ENCODE peak calls at places on chromosomes 5 and 9, in ten cellular contexts. N is SJCRH30, J is AG08395, X is NCI-H1417, O is PC-3, M is fibroblast of the aortic adventitia, B is fibroblast of gingiva, A is ELR, E is smooth muscle cell of the brain vasculature, Y is mucosa of gallbladder. F is an unnamed sample.
A peak's percentile ranks its signal among the peaks of the same experiment; 100 is the strongest.

GRCh38 chr5:130514984-130515690 is 610.9 kb downstream of the CHSY3 start:
- DNase-seq in E (no peak), X (no peak), A (peak; percentile 89), M (peak; percentile 52), N (peak; percentile 63), B (peak; percentile 64), J (peak; percentile 13), Y (no peak), O (peak; percentile 95), F (no peak)

GRCh38 chr9:111298831-111299603 is 31.0 kb downstream of the OR2K2 start:
- DNase-seq in J (peak; percentile 60), M (peak; percentile 91), O (peak; percentile 73), N (peak; percentile 83), B (peak; percentile 92), X (peak; percentile 39), Y (peak; percentile 26), E (peak; percentile 79), A (peak; percentile 79), F (peak; percentile 63)

GRCh38 chr9:33166263-33167083 is 663 bp downstream of the B4GALT1 start:
- DNase-seq in B (peak; percentile 42), O (no peak), E (no peak), X (no peak), Y (peak; percentile 43), N (peak; percentile 53), M (no peak), J (no peak), A (peak; percentile 47), F (peak; percentile 61)

GRCh38 chr9:125243792-125244260 is 2.7 kb upstream of the HSPA5 start:
- DNase-seq in M (no peak), Y (no peak), B (no peak), N (no peak), E (no peak), A (no peak), O (no peak), X (no peak), J (no peak), F (no peak)

GRCh38 chr9:33202552-33203300 is 35.6 kb upstream of the B4GALT1 start:
- DNase-seq in E (peak; percentile 39), Y (peak; percentile 67), B (peak; percentile 82), O (no peak), J (peak; percentile 58), X (no peak), A (peak; percentile 25), M (peak; percentile 83), N (peak; percentile 38), F (peak; percentile 61)

GRCh38 chr9:16532681-16533450 is 337.6 kb downstream of the BNC2 start:
- DNase-seq in A (peak; percentile 88), O (peak; percentile 73), X (no peak), M (peak; percentile 80), B (peak; percentile 51), J (peak; percentile 37), E (no peak), Y (no peak), N (no peak), F (no peak)

GRCh38 chr5:66442951-66443445 is 153.2 kb upstream of the MAST4 start:
- DNase-seq in O (no peak), B (no peak), J (no peak), E (no peak), M (peak; percentile 99), Y (peak; percentile 51), N (no peak), A (no peak), X (no peak), F (no peak)

GRCh38 chr9:124098141-124098905 is 86.8 kb downstream of the LHX2 start:
- DNase-seq in J (no peak), Y (no peak), A (no peak), N (peak; percentile 67), O (peak; percentile 22), X (no peak), M (no peak), B (no peak), E (no peak), F (no peak)

GRCh38 chr5:165705960-165706359 is 2200.5 kb downstream of the MAT2B start:
- DNase-seq in X (no peak), J (no peak), Y (no peak), N (no peak), M (no peak), O (no peak), E (no peak), B (no peak), A (no peak), F (peak; percentile 96)

GRCh38 chr9:123237220-123237619 is 31.2 kb downstream of the STRBP start:
- DNase-seq in J (no peak), X (no peak), N (no peak), M (no peak), A (no peak), E (no peak), B (no peak), Y (no peak), O (no peak), F (no peak)

GRCh38 chr9:757246-757881 is 84.1 kb upstream of the DMRT1 start:
- DNase-seq in O (peak; percentile 57), N (peak; percentile 71), Y (no peak), E (no peak), M (peak; percentile 69), A (peak; percentile 76), X (peak; percentile 8), J (peak; percentile 64), B (peak; percentile 64), F (peak; percentile 49)

GRCh38 chr9:107480386-107480789 is 9.2 kb downstream of the KLF4 start:
- DNase-seq in Y (peak; percentile 23), O (peak; percentile 19), X (no peak), A (peak; percentile 72), B (peak; percentile 92), J (peak; percentile 84), M (peak; percentile 91), N (no peak), E (no peak), F (no peak)

GRCh38 chr5:112691758-112692157 is 45.9 kb upstream of the APC start:
- DNase-seq in Y (no peak), J (no peak), N (no peak), E (no peak), X (no peak), B (no peak), O (peak; percentile 40), M (peak; percentile 54), A (peak; percentile 68), F (peak; percentile 42)

GRCh38 chr9:16624356-16624755 is 246.1 kb downstream of the BNC2 start:
- DNase-seq in J (no peak), N (no peak), M (no peak), E (no peak), A (no peak), X (no peak), Y (no peak), O (no peak), B (no peak), F (no peak)

GRCh38 chr5:9283021-9283420 is 262.9 kb downstream of the SEMA5A start:
- DNase-seq in M (peak; percentile 45), X (no peak), Y (no peak), B (no peak), O (peak; percentile 56), N (no peak), E (no peak), A (peak; percentile 52), J (peak; percentile 47), F (no peak)

GRCh38 chr5:16756692-16757091 is 139.9 kb upstream of the RETREG1 start:
- DNase-seq in A (no peak), Y (no peak), B (no peak), O (no peak), X (no peak), E (no peak), J (no peak), N (no peak), M (no peak), F (no peak)

GRCh38 chr9:72220589-72220988 is 71.3 kb downstream of the GDA start:
- DNase-seq in J (no peak), X (no peak), B (no peak), A (no peak), E (no peak), M (no peak), O (no peak), Y (no peak), N (no peak), F (no peak)

GRCh38 chr5:177169271-177169670 is 35.7 kb downstream of the NSD1 start:
- DNase-seq in J (no peak), Y (no peak), A (no peak), O (no peak), E (no peak), X (no peak), M (no peak), N (no peak), B (no peak), F (no peak)

GRCh38 chr5:65209341-65209740 is 272.4 kb downstream of the ADAMTS6 start:
- DNase-seq in N (no peak), Y (no peak), B (peak; percentile 54), E (no peak), O (peak; percentile 84), A (peak; percentile 97), X (no peak), J (peak; percentile 74), M (peak; percentile 86), F (no peak)

GRCh38 chr5:176562189-176562588 is 13.0 kb downstream of the CDHR2 start:
- DNase-seq in E (no peak), N (no peak), M (no peak), O (no peak), X (no peak), A (no peak), Y (no peak), J (no peak), B (no peak), F (no peak)

GRCh38 chr9:133771486-133772482 is 33.6 kb upstream of the SARDH start:
- DNase-seq in J (no peak), N (no peak), O (no peak), E (no peak), B (no peak), Y (no peak), A (no peak), X (no peak), M (no peak), F (no peak)

GRCh38 chr9:13919386-13919785 is 394.6 kb downstream of the NFIB start:
- DNase-seq in N (no peak), J (no peak), B (no peak), X (no peak), A (no peak), E (no peak), Y (no peak), M (peak; percentile 40), O (no peak), F (no peak)

GRCh38 chr5:135833961-135834638 is 363 bp upstream of the SLC25A48 start:
- DNase-seq in E (no peak), O (peak; percentile 23), J (no peak), A (no peak), B (no peak), N (no peak), M (peak; percentile 29), X (no peak), Y (no peak), F (no peak)

GRCh38 chr9:109497193-109498165 is 628 bp downstream of the PTPN3 start:
- DNase-seq in O (peak; percentile 55), M (no peak), Y (no peak), X (peak; percentile 14), N (peak; percentile 68), J (no peak), B (no peak), E (no peak), A (no peak), F (peak; percentile 70)

GRCh38 chr9:76818271-76818670 is 54.0 kb downstream of the PCA3 start:
- DNase-seq in B (peak; percentile 94), O (peak; percentile 92), X (no peak), A (peak; percentile 97), J (peak; percentile 94), E (peak; percentile 81), N (peak; percentile 61), Y (peak; percentile 90), M (peak; percentile 98), F (peak; percentile 87)

GRCh38 chr5:56451742-56452141 is 218.6 kb upstream of the ANKRD55 start:
- DNase-seq in J (no peak), E (no peak), M (no peak), A (no peak), O (no peak), N (no peak), B (no peak), X (no peak), Y (no peak), F (no peak)

GRCh38 chr5:176183321-176184074 is 54.7 kb upstream of the SIMC1 start:
- DNase-seq in E (no peak), N (peak; percentile 24), A (no peak), Y (no peak), X (peak; percentile 93), O (no peak), J (no peak), M (no peak), B (no peak), F (no peak)

GRCh38 chr5:58849995-58850667 is 267.3 kb downstream of the RAB3C start:
- DNase-seq in A (peak; percentile 57), J (peak; percentile 8), B (peak; percentile 18), E (no peak), M (peak; percentile 47), Y (peak; percentile 80), X (peak; percentile 53), N (peak; percentile 59), O (peak; percentile 56), F (peak; percentile 22)